ENCODE peak calls at places on chromosomes 1 and 21, in nine cellular contexts. V, T, B, M, G, F, S, K and E are unnamed samples.

GRCh38 chr1:172431224-172431623 is 10.7 kb downstream of the C1orf105 start:
- DNase-seq in V (no peak), T (no peak), B (no peak), M (no peak), G (no peak), F (no peak), S (no peak), K (no peak), E (no peak)

GRCh38 chr1:1111516-1112236 is 4.2 kb downstream of the C1orf159 start:
- DNase-seq in V (no peak), T (no peak), B (no peak), M (no peak), G (no peak), F (no peak), S (no peak), K (no peak), E (no peak)

GRCh38 chr1:209527993-209528392 is 55.5 kb upstream of the CAMK1G start:
- DNase-seq in V (no peak), T (no peak), B (peak), M (no peak), G (no peak), F (peak), S (no peak), K (peak), E (peak)

GRCh38 chr1:38006008-38006828 is 904 bp upstream of the FHL3 start:
- DNase-seq in V (no peak), T (no peak), B (no peak), M (no peak), G (no peak), F (no peak), S (no peak), K (no peak), E (no peak)

GRCh38 chr21:45499970-45500575 is 42.2 kb downstream of the SLC19A1 start:
- DNase-seq in V (no peak), T (no peak), B (no peak), M (no peak), G (no peak), F (no peak), S (no peak), K (no peak), E (no peak)

GRCh38 chr1:159079518-159079917 is 3.0 kb upstream of the AIM2 start:
- DNase-seq in V (no peak), T (no peak), B (no peak), M (no peak), G (peak), F (no peak), S (no peak), K (no peak), E (no peak)

GRCh38 chr1:30684881-30685795 is 38.2 kb downstream of the MATN1 start:
- DNase-seq in V (no peak), T (no peak), B (peak), M (no peak), G (no peak), F (peak), S (no peak), K (no peak), E (no peak)

GRCh38 chr1:18434041-18434440 is 46.7 kb upstream of the KLHDC7A start:
- DNase-seq in V (no peak), T (no peak), B (no peak), M (no peak), G (no peak), F (no peak), S (no peak), K (no peak), E (no peak)

GRCh38 chr1:181548491-181548890 is 65.2 kb downstream of the CACNA1E start:
- DNase-seq in V (no peak), T (no peak), B (no peak), M (no peak), G (no peak), F (no peak), S (no peak), K (no peak), E (no peak)

GRCh38 chr1:212379366-212379765 is 35.3 kb downstream of the PACC1 start:
- DNase-seq in V (no peak), T (no peak), B (no peak), M (no peak), G (no peak), F (no peak), S (no peak), K (no peak), E (no peak)

GRCh38 chr1:29757866-29758763 is 521.8 kb downstream of the PTPRU start:
- DNase-seq in V (no peak), T (no peak), B (no peak), M (no peak), G (no peak), F (peak), S (no peak), K (no peak), E (no peak)

GRCh38 chr1:183093821-183094287 is 70.6 kb downstream of the LAMC1 start:
- DNase-seq in V (peak), T (no peak), B (no peak), M (no peak), G (peak), F (no peak), S (no peak), K (peak), E (peak)

GRCh38 chr21:41622831-41623548 is 115.0 kb upstream of the TMPRSS2 start:
- DNase-seq in V (no peak), T (no peak), B (no peak), M (no peak), G (peak), F (no peak), S (no peak), K (peak), E (no peak)

GRCh38 chr1:26410706-26411623 is at the start of gene LIN28A:
- DNase-seq in V (no peak), T (no peak), B (no peak), M (no peak), G (no peak), F (no peak), S (no peak), K (no peak), E (no peak)

GRCh38 chr1:159845751-159846531 is 16.5 kb downstream of the VSIG8 start:
- DNase-seq in V (no peak), T (no peak), B (no peak), M (no peak), G (no peak), F (no peak), S (no peak), K (peak), E (peak)

GRCh38 chr1:84108900-84109578 is 35.0 kb upstream of the PRKACB start:
- DNase-seq in V (no peak), T (no peak), B (no peak), M (no peak), G (no peak), F (no peak), S (no peak), K (no peak), E (no peak)

GRCh38 chr1:166032901-166033371 is 133.9 kb downstream of the FAM78B start:
- DNase-seq in V (no peak), T (no peak), B (peak), M (no peak), G (no peak), F (peak), S (peak), K (no peak), E (no peak)

GRCh38 chr1:96361251-96361856 is 360.2 kb upstream of the PTBP2 start:
- DNase-seq in V (no peak), T (no peak), B (no peak), M (no peak), G (no peak), F (no peak), S (no peak), K (no peak), E (no peak)

GRCh38 chr1:227362039-227362438 is 43.7 kb upstream of the CDC42BPA start:
- DNase-seq in V (no peak), T (no peak), B (no peak), M (no peak), G (no peak), F (no peak), S (no peak), K (peak), E (no peak)

GRCh38 chr1:205481279-205481617 is 23.2 kb upstream of the CDK18 start:
- DNase-seq in V (no peak), T (no peak), B (no peak), M (no peak), G (no peak), F (no peak), S (no peak), K (no peak), E (no peak)

GRCh38 chr1:39063191-39063590 is 37.0 kb downstream of the NDUFS5 start:
- DNase-seq in V (no peak), T (no peak), B (no peak), M (no peak), G (no peak), F (no peak), S (no peak), K (no peak), E (no peak)